ENCODE peak calls at places on chromosomes 16 and 17, in five cellular contexts. V is foreskin keratinocyte, N is heart left ventricle, C is mammary epithelial cell, H is heart right ventricle. I is an unnamed sample. For H3K4me1, the result is how much of the 10 kb centered on the place peaks cover.

GRCh38 chr16:64351116-64351515 is 770.7 kb downstream of the CDH11 start:
- DNase-seq in V (no peak), N (no peak), C (no peak), H (no peak), I (no peak)

GRCh38 chr16:11742041-11742535 is 569 bp downstream of the TXNDC11 start:
- DNase-seq in V (peak), N (peak), C (peak), H (peak), I (no peak)

GRCh38 chr17:57578608-57578990 is 166.5 kb downstream of the CCDC182 start:
- DNase-seq in V (no peak), N (no peak), C (no peak), H (no peak), I (no peak)

GRCh38 chr16:23869052-23869451 is 33.3 kb downstream of the PRKCB start:
- DNase-seq in V (no peak), N (no peak), C (no peak), H (no peak), I (no peak)

GRCh38 chr16:46765050-46765449 is 16.9 kb upstream of the MYLK3 start:
- DNase-seq in V (no peak), N (no peak), C (peak), H (no peak), I (no peak)

GRCh38 chr16:11414815-11415775 is 69.8 kb downstream of the RMI2 start:
- DNase-seq in V (no peak), N (no peak), C (no peak), H (no peak), I (no peak)

GRCh38 chr17:29593546-29594440 is 861 bp downstream of the ANKRD13B start:
- DNase-seq in V (no peak), N (peak), C (no peak), H (peak), I (no peak)

GRCh38 chr16:27515874-27516353 is 33.8 kb downstream of the GTF3C1 start:
- DNase-seq in V (no peak), N (peak), C (peak), H (no peak), I (no peak)

GRCh38 chr17:7523033-7523432 is 25.8 kb upstream of the TNFSF12 start:
- DNase-seq in V (no peak), N (peak), C (no peak), H (no peak), I (no peak)

GRCh38 chr17:72143245-72143644 is 22.4 kb downstream of the SOX9 start:
- DNase-seq in V (no peak), N (no peak), C (no peak), H (no peak), I (no peak)

GRCh38 chr16:75329933-75330332 is 78.5 kb upstream of the BCAR1 start:
- DNase-seq in V (no peak), N (no peak), C (no peak), H (no peak), I (no peak)

GRCh38 chr16:67926181-67926742 is 5.4 kb downstream of the CTRL start:
- DNase-seq in V (peak), N (no peak), C (no peak), H (no peak), I (no peak)

GRCh38 chr16:67702130-67702529 is 17.0 kb downstream of the GFOD2 start:
- DNase-seq in V (no peak), N (no peak), C (no peak), H (no peak), I (no peak)

GRCh38 chr16:58582971-58583765 is 46.5 kb downstream of the CNOT1 start:
- DNase-seq in V (no peak), N (no peak), C (no peak), H (no peak), I (no peak)

GRCh38 chr16:86576591-86577313 is 1.6 kb upstream of the FOXL1 start:
- DNase-seq in V (no peak), N (no peak), C (peak), H (peak), I (no peak)

GRCh38 chr16:86577314-86577971 is 906 bp upstream of the FOXL1 start:
- DNase-seq in V (no peak), N (no peak), C (no peak), H (no peak), I (no peak)

GRCh38 chr16:86574646-86575045 is 3.7 kb upstream of the FOXL1 start:
- DNase-seq in V (no peak), N (no peak), C (no peak), H (no peak), I (no peak)

GRCh38 chr16:86575095-86575685 is 3.2 kb upstream of the FOXL1 start:
- DNase-seq in V (no peak), N (no peak), C (no peak), H (no peak), I (no peak)

DNA sequence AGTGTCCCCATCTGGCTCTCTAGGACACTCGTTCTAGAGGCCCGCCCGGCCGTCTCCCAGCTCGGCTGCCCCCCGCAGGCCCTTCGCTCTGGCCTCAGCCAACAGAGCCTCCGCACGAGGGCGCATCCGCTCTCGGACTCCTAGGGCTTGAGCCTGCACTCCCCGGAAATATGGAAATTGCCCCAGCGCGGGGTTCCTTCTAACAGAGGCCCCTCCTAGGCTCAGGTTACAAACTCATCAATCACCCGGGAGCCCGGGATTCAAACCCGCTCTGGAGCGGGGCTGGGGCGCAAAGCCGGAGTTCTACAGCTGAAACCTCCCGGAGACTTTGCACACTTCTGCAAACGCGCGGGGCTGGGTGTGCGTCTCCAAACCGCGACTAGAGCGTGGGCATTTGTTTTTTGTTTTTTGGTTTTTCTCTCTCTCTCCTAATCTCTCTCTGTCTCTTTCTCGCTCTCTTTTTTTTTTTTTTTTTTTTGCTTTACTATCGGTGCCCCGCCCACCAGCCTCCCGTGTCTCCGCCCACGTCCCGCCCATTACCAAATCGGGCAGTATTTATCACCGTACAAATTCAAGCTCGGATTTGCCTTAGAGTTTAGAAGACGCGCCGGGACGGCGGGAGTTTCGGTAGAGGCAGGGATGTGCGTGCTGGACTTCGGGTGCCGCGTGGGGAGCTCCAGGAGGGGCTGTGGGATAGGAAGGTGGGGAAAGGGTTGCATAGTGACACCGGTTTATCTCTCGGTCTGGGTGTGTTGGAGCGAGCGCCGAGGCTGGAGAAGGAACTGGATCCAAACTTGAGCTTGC is 2.4 kb upstream of the FOXL1 start:
- DNase-seq in V (peak), N (peak), C (peak), H (peak), I (peak)
- H3K4me1 ChIP-seq in V (under half), N (under half), C (under half), H (under half), I (half or more)

GRCh38 chr17:10311131-10311530 is 61.7 kb downstream of the MYH13 start:
- DNase-seq in V (peak), N (no peak), C (no peak), H (no peak), I (no peak)

GRCh38 chr17:10316986-10317834 is 55.6 kb downstream of the MYH13 start:
- DNase-seq in V (peak), N (peak), C (no peak), H (peak), I (peak)

GRCh38 chr17:10309003-10309974 is 63.5 kb downstream of the MYH13 start:
- DNase-seq in V (no peak), N (no peak), C (no peak), H (no peak), I (no peak)

GRCh38 chr17:10314332-10314731 is 58.5 kb downstream of the MYH13 start:
- DNase-seq in V (no peak), N (no peak), C (no peak), H (no peak), I (no peak)

DNA sequence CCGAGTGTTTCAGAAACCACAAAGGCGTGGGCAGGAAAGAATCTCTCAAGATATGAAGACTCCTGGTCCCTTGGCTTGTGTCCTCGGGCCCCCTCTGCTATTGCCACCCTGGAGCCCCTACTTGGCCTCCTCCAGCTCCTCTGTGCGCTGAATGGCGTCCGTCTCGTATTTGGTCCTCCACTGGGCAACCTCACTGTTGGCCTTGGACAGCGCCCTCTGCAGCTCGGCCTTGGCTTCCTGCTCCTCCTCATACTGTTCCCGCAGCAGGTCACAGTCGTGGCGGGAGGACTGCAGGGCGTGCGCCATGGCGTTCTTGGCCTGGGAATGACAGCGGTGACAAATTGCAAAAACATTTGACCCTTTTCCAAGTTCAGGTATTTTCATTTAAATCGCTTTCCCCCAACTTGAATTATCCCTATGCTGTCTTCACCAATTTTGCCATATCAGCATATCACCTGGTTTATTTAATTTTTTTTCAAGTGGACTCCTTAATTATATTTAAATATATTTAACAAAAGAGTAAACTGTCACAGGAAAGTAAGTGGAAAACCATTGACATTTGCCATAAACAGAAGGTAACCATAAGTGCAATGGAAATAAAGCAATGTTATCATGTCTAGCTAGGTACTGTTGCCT is 59.7 kb downstream of the MYH13 start:
- DNase-seq in V (no peak), N (no peak), C (no peak), H (no peak), I (no peak)
- TF ChIP-seq CTCF in V (no peak), N (no peak), C (no peak), H (no peak), I (no peak)

GRCh38 chr17:9900744-9901143 is 4.3 kb downstream of the RCVRN start:
- DNase-seq in V (peak), N (no peak), C (no peak), H (no peak), I (no peak)

GRCh38 chr17:9904277-9905077 is 594 bp downstream of the RCVRN start:
- DNase-seq in V (no peak), N (no peak), C (no peak), H (no peak), I (no peak)

GRCh38 chr17:9899280-9900018 is 5.6 kb downstream of the RCVRN start:
- DNase-seq in V (no peak), N (no peak), C (no peak), H (no peak), I (no peak)

GRCh38 chr17:9900019-9900594 is 5.0 kb downstream of the RCVRN start:
- DNase-seq in V (no peak), N (no peak), C (no peak), H (no peak), I (no peak)

GRCh38 chr17:9902116-9902515 is 3.0 kb downstream of the RCVRN start:
- DNase-seq in V (no peak), N (no peak), C (no peak), H (no peak), I (no peak)
- H3K4me1 ChIP-seq in V (under half), N (under half), C (under half), H (under half), I (under half)

DNA sequence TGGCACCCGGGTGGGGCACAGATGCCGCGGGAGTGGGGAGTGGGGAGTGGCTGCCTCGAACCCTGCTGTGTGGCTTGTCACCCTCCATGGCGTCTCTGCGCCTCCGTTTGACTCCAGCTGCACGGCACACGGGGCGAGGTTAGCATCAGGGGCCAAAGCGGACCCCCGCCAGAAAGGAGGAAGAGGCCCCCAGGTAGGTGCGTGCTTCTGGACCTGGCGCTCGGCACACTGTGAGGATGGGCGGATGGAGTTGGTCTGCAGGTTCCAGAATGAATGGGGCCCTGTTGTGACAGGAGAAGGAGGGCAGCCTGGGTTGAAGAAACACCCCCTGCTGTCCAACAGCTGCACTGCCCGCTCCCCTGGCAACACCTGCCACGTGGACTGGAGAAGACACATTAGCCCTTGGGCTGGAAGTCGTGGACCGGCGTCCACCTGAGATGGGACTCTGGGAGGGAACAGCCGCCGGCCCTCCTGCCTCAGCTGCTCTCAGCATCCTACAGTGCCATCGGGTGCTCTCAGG is 9.4 kb upstream of the FASN start:
- DNase-seq in V (no peak), N (peak), C (no peak), H (no peak), I (no peak)
- TF ChIP-seq CTCF in V (peak), N (no peak), C (peak), H (no peak), I (peak)

DNA sequence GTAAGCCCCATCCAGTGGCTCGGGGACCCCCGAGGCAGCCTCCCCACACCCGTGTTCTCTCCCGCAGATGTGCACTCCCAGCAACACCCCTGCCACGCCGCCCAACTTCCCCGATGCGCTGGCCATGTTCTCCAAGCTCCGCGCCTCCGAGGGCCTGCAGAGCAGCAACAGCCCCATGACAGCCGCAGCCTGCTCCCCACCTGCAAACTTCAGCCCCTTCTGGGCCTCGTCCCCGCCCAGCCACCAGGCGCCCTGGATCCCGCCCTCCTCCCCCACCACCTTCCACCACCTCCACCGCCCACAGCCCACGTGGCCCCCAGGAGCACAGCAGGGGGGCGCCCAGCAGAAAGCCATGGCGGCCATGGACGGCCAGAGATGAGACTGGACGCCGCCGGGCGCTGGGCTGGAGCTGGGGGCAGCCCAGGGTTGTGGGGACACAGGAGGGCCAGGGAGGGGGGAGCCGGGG is 5.0 kb downstream of the UBALD2 start:
- DNase-seq in V (no peak), N (no peak), C (no peak), H (no peak), I (no peak)
- H3K4me1 ChIP-seq in V (under half), N (half or more), C (under half), H (half or more), I (under half)

GRCh38 chr17:50817142-50817751 is 18.1 kb upstream of the WFIKKN2 start:
- DNase-seq in V (no peak), N (peak), C (no peak), H (peak), I (no peak)
- TF ChIP-seq CTCF in V (peak), N (peak), C (peak), H (peak), I (peak)

I was measured in thoracic aorta.